ENCODE peak calls at places on chromosome 22, in nine cellular contexts. D, A, U, P, V, H, X, T and Q are unnamed samples.

GRCh38 chr22:23984430-23984829 is 4.5 kb downstream of the GSTT2 start:
- DNase-seq in D (peak), A (no peak), U (no peak), P (no peak), V (peak), H (no peak), X (no peak), T (no peak), Q (peak)

GRCh38 chr22:17922925-17923898 is 101.1 kb downstream of the MICAL3 start:
- DNase-seq in D (no peak), A (peak), U (no peak), P (no peak), V (peak), H (no peak), X (no peak), T (no peak), Q (no peak)

GRCh38 chr22:40147388-40148176 is 30.1 kb upstream of the TNRC6B start:
- DNase-seq in D (no peak), A (no peak), U (peak), P (no peak), V (no peak), H (no peak), X (no peak), T (no peak), Q (no peak)

GRCh38 chr22:49215840-49216239 is 611.8 kb downstream of the BRD1 start:
- DNase-seq in D (peak), A (no peak), U (peak), P (peak), V (no peak), H (no peak), X (no peak), T (no peak), Q (no peak)

GRCh38 chr22:25488244-25489020 is 76.0 kb upstream of the GRK3 start:
- DNase-seq in D (peak), A (no peak), U (no peak), P (no peak), V (peak), H (no peak), X (no peak), T (peak), Q (no peak)

GRCh38 chr22:27778299-27779090 is 23.1 kb downstream of the MN1 start:
- DNase-seq in D (no peak), A (no peak), U (no peak), P (no peak), V (no peak), H (no peak), X (no peak), T (no peak), Q (no peak)

GRCh38 chr22:22691716-22692701 is 47.6 kb downstream of the GGTLC2 start:
- DNase-seq in D (no peak), A (no peak), U (no peak), P (no peak), V (no peak), H (no peak), X (no peak), T (no peak), Q (no peak)

GRCh38 chr22:45866398-45867117 is 110.4 kb downstream of the WNT7B start:
- DNase-seq in D (peak), A (no peak), U (peak), P (no peak), V (peak), H (no peak), X (no peak), T (no peak), Q (no peak)

GRCh38 chr22:35307892-35308291 is 8.2 kb downstream of the TOM1 start:
- DNase-seq in D (peak), A (no peak), U (no peak), P (no peak), V (no peak), H (no peak), X (no peak), T (no peak), Q (no peak)

GRCh38 chr22:16586170-16586569 is 6.4 kb downstream of the CCT8L2 start:
- DNase-seq in D (no peak), A (no peak), U (no peak), P (no peak), V (no peak), H (no peak), X (no peak), T (no peak), Q (no peak)

GRCh38 chr22:44451016-44451415 is 47.0 kb downstream of the RTL6 start:
- DNase-seq in D (peak), A (no peak), U (peak), P (peak), V (no peak), H (no peak), X (no peak), T (no peak), Q (no peak)

GRCh38 chr22:40238425-40239344 is 61.0 kb downstream of the TNRC6B start:
- DNase-seq in D (no peak), A (peak), U (no peak), P (no peak), V (peak), H (no peak), X (no peak), T (no peak), Q (peak)

GRCh38 chr22:49303061-49303735 is 524.5 kb downstream of the BRD1 start:
- DNase-seq in D (peak), A (peak), U (peak), P (peak), V (no peak), H (no peak), X (no peak), T (no peak), Q (no peak)

DNA sequence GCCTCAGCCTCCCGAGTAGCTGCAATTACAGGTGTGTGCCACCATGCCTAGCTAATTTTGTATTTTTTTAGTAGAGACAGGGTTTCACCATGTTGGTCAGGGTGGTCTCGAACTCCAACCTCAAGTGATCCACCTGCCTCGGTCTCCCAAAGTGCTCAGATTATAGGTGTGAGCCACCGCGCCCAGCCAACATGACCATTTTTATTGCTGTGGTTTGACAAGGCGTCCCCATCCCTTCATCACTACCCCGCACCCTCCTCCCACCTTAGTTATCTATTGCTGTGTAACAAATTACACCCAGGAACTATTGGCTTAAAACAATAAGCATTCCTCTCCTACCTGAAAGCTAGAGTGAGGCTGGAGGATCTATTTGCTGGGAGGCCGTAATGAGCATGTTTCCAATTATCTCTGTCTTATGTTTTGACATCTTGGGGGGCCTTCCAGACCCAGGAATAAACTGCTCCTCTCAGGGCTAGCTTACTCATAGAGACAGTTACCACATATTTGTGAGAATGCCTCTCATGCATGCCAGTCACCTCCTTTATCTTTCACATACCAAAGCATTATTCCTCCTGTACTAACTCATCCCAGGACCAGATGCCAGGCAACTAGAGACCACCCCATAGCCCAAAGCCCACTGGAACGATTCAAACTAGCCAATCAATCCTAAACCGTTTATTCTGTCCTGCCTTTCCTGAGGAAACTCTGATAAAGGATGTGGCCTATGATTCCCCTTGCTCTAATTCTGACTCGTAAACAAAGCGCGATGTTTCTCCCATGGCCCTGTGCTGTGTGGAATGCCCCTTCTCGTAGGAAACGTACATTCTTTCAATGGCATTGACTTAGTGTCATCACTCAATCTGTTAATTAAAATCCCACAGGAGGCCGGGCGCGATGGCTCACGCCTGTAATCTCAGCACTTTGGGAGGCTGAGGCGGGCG is 19.4 kb downstream of the SNU13 start:
- DNase-seq in D (no peak), A (no peak), U (no peak), P (no peak), V (peak), H (no peak), X (no peak), T (no peak), Q (no peak)
- H3K27ac ChIP-seq in D (peak), A (peak), U (no peak), P (no peak), V (peak), H (no peak), X (no peak), T (no peak), Q (no peak)

GRCh38 chr22:50454556-50455075 is 20.2 kb downstream of the SBF1 start:
- DNase-seq in D (no peak), A (no peak), U (no peak), P (no peak), V (no peak), H (no peak), X (no peak), T (no peak), Q (no peak)
- H3K27ac ChIP-seq in D (no peak), A (no peak), U (no peak), P (no peak), V (no peak), H (no peak), X (no peak), T (no peak), Q (no peak)

DNA sequence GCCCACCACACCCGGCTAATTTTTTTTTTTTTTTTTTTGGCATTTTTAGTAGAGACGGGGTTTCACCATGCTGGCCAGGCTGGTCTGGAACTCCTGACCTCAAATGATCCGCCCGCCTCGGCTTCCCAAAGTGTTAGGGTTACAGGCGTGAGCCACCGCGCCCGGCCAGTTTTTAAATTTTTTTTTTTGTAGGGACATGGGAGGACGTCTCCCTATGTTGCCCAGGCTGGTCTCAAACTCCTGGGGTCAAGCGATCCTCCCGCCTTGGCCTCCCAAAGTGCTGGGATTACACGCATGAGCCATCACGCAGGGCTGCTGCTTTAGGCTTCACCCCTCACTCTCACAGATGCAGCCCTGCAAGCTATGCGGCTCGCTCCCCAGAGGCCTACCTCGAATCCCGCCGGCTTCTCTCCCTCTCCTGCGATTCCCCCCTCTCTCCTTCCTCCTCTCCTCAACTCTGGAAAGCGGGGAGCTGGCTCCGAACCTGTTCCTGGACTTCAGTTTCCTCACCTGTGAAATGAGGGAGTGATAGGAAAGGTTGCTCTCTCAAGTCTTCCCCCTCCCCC is 926 bp downstream of the CCDC157 start:
- DNase-seq in D (no peak), A (no peak), U (no peak), P (no peak), V (no peak), H (no peak), X (no peak), T (no peak), Q (no peak)
- H3K27ac ChIP-seq in D (no peak), A (no peak), U (no peak), P (no peak), V (no peak), H (no peak), X (no peak), T (no peak), Q (no peak)

GRCh38 chr22:19891350-19892248 is 36.9 kb upstream of the GNB1L start:
- DNase-seq in D (no peak), A (no peak), U (peak), P (no peak), V (peak), H (no peak), X (peak), T (no peak), Q (no peak)

GRCh38 chr22:19892249-19892879 is 37.7 kb upstream of the GNB1L start:
- DNase-seq in D (no peak), A (no peak), U (no peak), P (no peak), V (peak), H (no peak), X (peak), T (no peak), Q (no peak)

GRCh38 chr22:19889951-19890350 is 35.3 kb upstream of the GNB1L start:
- DNase-seq in D (no peak), A (no peak), U (no peak), P (no peak), V (no peak), H (no peak), X (peak), T (no peak), Q (no peak)

GRCh38 chr22:19892925-19893324 is 38.3 kb upstream of the GNB1L start:
- DNase-seq in D (no peak), A (no peak), U (no peak), P (no peak), V (peak), H (no peak), X (no peak), T (no peak), Q (no peak)

GRCh38 chr22:19890502-19891349 is 36.1 kb upstream of the GNB1L start:
- DNase-seq in D (no peak), A (no peak), U (no peak), P (no peak), V (no peak), H (no peak), X (peak), T (no peak), Q (no peak)
- H3K27ac ChIP-seq in D (peak), A (peak), U (peak), P (no peak), V (peak), H (no peak), X (peak), T (no peak), Q (no peak)

DNA sequence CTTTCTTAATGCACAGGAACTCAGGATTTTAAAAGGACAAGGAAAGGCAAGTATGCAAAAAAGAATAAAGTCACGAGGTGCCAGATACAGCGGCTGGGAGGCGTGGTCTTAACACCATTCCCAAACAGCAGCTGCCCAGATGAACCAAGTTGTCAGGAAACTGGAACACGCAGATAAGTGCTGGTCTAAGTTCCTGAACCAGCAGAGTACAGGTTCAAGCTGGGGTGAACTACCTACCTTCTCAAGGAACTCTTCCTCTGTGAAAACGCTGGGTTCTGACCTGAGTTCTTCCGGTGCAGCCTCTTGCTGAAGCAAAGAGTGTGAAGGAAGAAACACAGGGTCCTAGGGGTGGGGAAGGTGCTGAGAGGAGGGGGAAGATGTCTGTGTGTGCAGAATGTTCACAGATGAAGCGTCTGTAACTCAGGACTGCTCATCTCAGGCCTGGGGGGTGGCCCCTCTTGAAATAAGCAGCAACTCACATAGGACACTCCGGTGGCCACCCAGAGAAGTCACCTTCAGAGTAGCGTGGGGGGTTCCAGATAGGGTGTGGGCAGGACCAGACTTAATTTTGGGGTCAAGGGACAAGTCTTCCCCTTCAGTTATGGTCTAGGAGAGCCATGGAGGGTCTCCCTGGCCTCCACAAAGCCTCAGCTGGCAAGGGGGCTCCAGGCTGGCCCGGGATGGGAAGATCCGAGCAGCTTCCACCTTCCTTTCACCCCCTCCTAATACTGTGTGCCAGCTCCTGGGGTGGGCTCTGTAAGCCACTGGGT is 3.2 kb downstream of the TPST2 start:
- DNase-seq in D (no peak), A (no peak), U (no peak), P (no peak), V (no peak), H (no peak), X (peak), T (no peak), Q (no peak)
- H3K27ac ChIP-seq in D (no peak), A (peak), U (no peak), P (no peak), V (no peak), H (no peak), X (peak), T (no peak), Q (no peak)

GRCh38 chr22:36977401-36977861 is 41.8 kb downstream of the TST start:
- DNase-seq in D (peak), A (peak), U (peak), P (no peak), V (peak), H (peak), X (peak), T (peak), Q (no peak)
- H3K27ac ChIP-seq in D (peak), A (no peak), U (no peak), P (no peak), V (no peak), H (no peak), X (peak), T (no peak), Q (no peak)